ENCODE peak calls at places on chromosome 20, in six cellular contexts. One of them, this sample, is unnamed.

GRCh38 chr20:43915209-43916072 is 789 bp downstream of the TOX2 start:
- DNase-seq in A549: no peak
- DNase-seq in HepG2: no peak
- DNase-seq in endothelial cell of umbilical vein: peak
- DNase-seq in NB4: peak
- DNase-seq in GM12878: no peak
- DNase-seq in this sample: no peak

GRCh38 chr20:62924567-62925419 is 1.5 kb downstream of the DIDO1 start:
- DNase-seq in A549: no peak
- DNase-seq in HepG2: peak
- DNase-seq in endothelial cell of umbilical vein: peak
- DNase-seq in NB4: peak
- DNase-seq in GM12878: no peak
- DNase-seq in this sample: peak

GRCh38 chr20:4886771-4887527 is 114.4 kb downstream of the SLC23A2 start:
- DNase-seq in A549: no peak
- DNase-seq in HepG2: no peak
- DNase-seq in endothelial cell of umbilical vein: no peak
- DNase-seq in NB4: peak
- DNase-seq in GM12878: no peak
- DNase-seq in this sample: no peak

GRCh38 chr20:62724692-62725595 is 16.3 kb downstream of the NTSR1 start:
- DNase-seq in A549: no peak
- DNase-seq in HepG2: no peak
- DNase-seq in endothelial cell of umbilical vein: no peak
- DNase-seq in NB4: no peak
- DNase-seq in GM12878: no peak
- DNase-seq in this sample: no peak

GRCh38 chr20:939606-940005 is 23.5 kb upstream of the ANGPT4 start:
- DNase-seq in A549: no peak
- DNase-seq in HepG2: no peak
- DNase-seq in endothelial cell of umbilical vein: no peak
- DNase-seq in NB4: no peak
- DNase-seq in GM12878: no peak
- DNase-seq in this sample: no peak

GRCh38 chr20:63471719-63472158 is 716 bp downstream of the KCNQ2 start:
- DNase-seq in A549: no peak
- DNase-seq in HepG2: no peak
- DNase-seq in endothelial cell of umbilical vein: no peak
- DNase-seq in NB4: no peak
- DNase-seq in GM12878: no peak
- DNase-seq in this sample: no peak

GRCh38 chr20:6162239-6162638 is 39.4 kb upstream of the FERMT1 start:
- DNase-seq in A549: no peak
- DNase-seq in HepG2: no peak
- DNase-seq in endothelial cell of umbilical vein: no peak
- DNase-seq in NB4: no peak
- DNase-seq in GM12878: no peak
- DNase-seq in this sample: no peak

GRCh38 chr20:54510546-54511129 is 35.2 kb downstream of the DOK5 start:
- DNase-seq in A549: no peak
- DNase-seq in HepG2: no peak
- DNase-seq in endothelial cell of umbilical vein: no peak
- DNase-seq in NB4: no peak
- DNase-seq in GM12878: no peak
- DNase-seq in this sample: no peak

GRCh38 chr20:8144282-8145245 is 12.5 kb downstream of the PLCB1 start:
- DNase-seq in A549: no peak
- DNase-seq in HepG2: peak
- DNase-seq in endothelial cell of umbilical vein: peak
- DNase-seq in NB4: peak
- DNase-seq in GM12878: no peak
- DNase-seq in this sample: no peak

GRCh38 chr20:24836041-24836533 is 113.0 kb upstream of the CST7 start:
- DNase-seq in A549: no peak
- DNase-seq in HepG2: no peak
- DNase-seq in endothelial cell of umbilical vein: no peak
- DNase-seq in NB4: no peak
- DNase-seq in GM12878: no peak
- DNase-seq in this sample: no peak

GRCh38 chr20:62728028-62728780 is 19.6 kb downstream of the NTSR1 start:
- DNase-seq in A549: no peak
- DNase-seq in HepG2: no peak
- DNase-seq in endothelial cell of umbilical vein: no peak
- DNase-seq in NB4: peak
- DNase-seq in GM12878: no peak
- DNase-seq in this sample: peak

GRCh38 chr20:20518263-20518662 is 150.4 kb downstream of the INSM1 start:
- DNase-seq in A549: no peak
- DNase-seq in HepG2: no peak
- DNase-seq in endothelial cell of umbilical vein: no peak
- DNase-seq in NB4: no peak
- DNase-seq in GM12878: no peak
- DNase-seq in this sample: no peak

GRCh38 chr20:2729251-2729713 is 36.7 kb downstream of the EBF4 start:
- DNase-seq in A549: no peak
- DNase-seq in HepG2: no peak
- DNase-seq in endothelial cell of umbilical vein: no peak
- DNase-seq in NB4: no peak
- DNase-seq in GM12878: no peak
- DNase-seq in this sample: peak

GRCh38 chr20:49831770-49832631 is 19.4 kb downstream of the SLC9A8 start:
- DNase-seq in A549: no peak
- DNase-seq in HepG2: no peak
- DNase-seq in endothelial cell of umbilical vein: no peak
- DNase-seq in NB4: no peak
- DNase-seq in GM12878: no peak
- DNase-seq in this sample: no peak

GRCh38 chr20:51129201-51129671 is 106.3 kb upstream of the KCNG1 start:
- DNase-seq in A549: no peak
- DNase-seq in HepG2: no peak
- DNase-seq in endothelial cell of umbilical vein: no peak
- DNase-seq in NB4: no peak
- DNase-seq in GM12878: no peak
- DNase-seq in this sample: no peak

GRCh38 chr20:62365814-62366369 is 1.2 kb downstream of the LAMA5 start:
- DNase-seq in A549: no peak
- DNase-seq in HepG2: no peak
- DNase-seq in endothelial cell of umbilical vein: no peak
- DNase-seq in NB4: no peak
- DNase-seq in GM12878: no peak
- DNase-seq in this sample: peak

GRCh38 chr20:1417790-1418189 is 24.9 kb upstream of the FKBP1A start:
- DNase-seq in A549: no peak
- DNase-seq in HepG2: no peak
- DNase-seq in endothelial cell of umbilical vein: no peak
- DNase-seq in NB4: no peak
- DNase-seq in GM12878: no peak
- DNase-seq in this sample: no peak

GRCh38 chr20:32945710-32946221 is 58.5 kb downstream of the SUN5 start:
- DNase-seq in A549: peak
- DNase-seq in HepG2: peak
- DNase-seq in endothelial cell of umbilical vein: peak
- DNase-seq in NB4: peak
- DNase-seq in GM12878: no peak
- DNase-seq in this sample: peak

GRCh38 chr20:52493177-52493711 is 301.7 kb upstream of the ZFP64 start:
- DNase-seq in A549: no peak
- DNase-seq in HepG2: no peak
- DNase-seq in endothelial cell of umbilical vein: peak
- DNase-seq in NB4: no peak
- DNase-seq in GM12878: no peak
- DNase-seq in this sample: no peak

GRCh38 chr20:8104252-8104651 is 27.8 kb upstream of the PLCB1 start:
- DNase-seq in A549: no peak
- DNase-seq in HepG2: no peak
- DNase-seq in endothelial cell of umbilical vein: no peak
- DNase-seq in NB4: no peak
- DNase-seq in GM12878: no peak
- DNase-seq in this sample: no peak

GRCh38 chr20:25246182-25246943 is 1.5 kb upstream of the PYGB start:
- DNase-seq in A549: no peak
- DNase-seq in HepG2: no peak
- DNase-seq in endothelial cell of umbilical vein: no peak
- DNase-seq in NB4: peak
- DNase-seq in GM12878: no peak
- DNase-seq in this sample: no peak

GRCh38 chr20:61349447-61350165 is 97.5 kb downstream of the CDH4 start:
- DNase-seq in A549: no peak
- DNase-seq in HepG2: no peak
- DNase-seq in endothelial cell of umbilical vein: no peak
- DNase-seq in NB4: no peak
- DNase-seq in GM12878: no peak
- DNase-seq in this sample: no peak

GRCh38 chr20:6028795-6029194 is 25.1 kb downstream of the LRRN4 start:
- DNase-seq in A549: no peak
- DNase-seq in HepG2: no peak
- DNase-seq in endothelial cell of umbilical vein: no peak
- DNase-seq in NB4: peak
- DNase-seq in GM12878: no peak
- DNase-seq in this sample: no peak

GRCh38 chr20:38447251-38447661 is 12.1 kb upstream of the SNHG17 start:
- DNase-seq in A549: no peak
- DNase-seq in HepG2: no peak
- DNase-seq in endothelial cell of umbilical vein: no peak
- DNase-seq in NB4: no peak
- DNase-seq in GM12878: no peak
- DNase-seq in this sample: no peak

GRCh38 chr20:51628533-51629398 is 86.2 kb upstream of the NFATC2 start:
- DNase-seq in A549: no peak
- DNase-seq in HepG2: peak
- DNase-seq in endothelial cell of umbilical vein: peak
- DNase-seq in NB4: no peak
- DNase-seq in GM12878: no peak
- DNase-seq in this sample: no peak

GRCh38 chr20:33169176-33169794 is 1.3 kb downstream of the BPIFA2 start:
- DNase-seq in A549: no peak
- DNase-seq in HepG2: peak
- DNase-seq in endothelial cell of umbilical vein: no peak
- DNase-seq in NB4: peak
- DNase-seq in GM12878: no peak
- DNase-seq in this sample: peak

GRCh38 chr20:12171927-12172581 is 254.4 kb downstream of the BTBD3 start:
- DNase-seq in A549: no peak
- DNase-seq in HepG2: no peak
- DNase-seq in endothelial cell of umbilical vein: no peak
- DNase-seq in NB4: peak
- DNase-seq in GM12878: no peak
- DNase-seq in this sample: no peak

GRCh38 chr20:43752561-43753301 is 25.9 kb upstream of the GTSF1L start:
- DNase-seq in A549: no peak
- DNase-seq in HepG2: no peak
- DNase-seq in endothelial cell of umbilical vein: no peak
- DNase-seq in NB4: peak
- DNase-seq in GM12878: peak
- DNase-seq in this sample: no peak

GRCh38 chr20:6489361-6490154 is 277.9 kb upstream of the BMP2 start:
- DNase-seq in A549: no peak
- DNase-seq in HepG2: peak
- DNase-seq in endothelial cell of umbilical vein: no peak
- DNase-seq in NB4: peak
- DNase-seq in GM12878: no peak
- DNase-seq in this sample: no peak

GRCh38 chr20:32514760-32515159 is 70.4 kb downstream of the NOL4L start:
- DNase-seq in A549: no peak
- DNase-seq in HepG2: no peak
- DNase-seq in endothelial cell of umbilical vein: no peak
- DNase-seq in NB4: peak
- DNase-seq in GM12878: no peak
- DNase-seq in this sample: no peak

DNA sequence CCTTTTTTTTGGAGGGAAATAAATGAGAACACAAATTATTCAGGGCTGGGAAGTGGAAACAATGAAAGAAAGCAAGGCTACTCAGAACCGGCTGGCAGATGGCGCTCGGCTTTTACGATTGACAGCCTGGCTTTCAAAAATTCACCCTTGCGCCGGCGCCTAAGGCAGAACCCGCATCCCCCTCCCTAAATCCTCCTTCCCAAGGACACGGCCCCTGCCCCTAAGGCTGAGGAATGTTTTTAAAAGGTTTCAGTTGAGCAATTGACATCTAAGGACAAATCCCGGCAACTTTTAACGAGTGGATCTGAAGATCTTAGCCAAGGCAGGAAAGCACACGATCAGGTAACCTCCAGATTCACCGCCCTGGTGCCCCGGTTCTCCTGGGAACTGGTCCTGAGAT is 16.3 kb downstream of the GNAS start:
- DNase-seq in A549: no peak
- DNase-seq in HepG2: no peak
- DNase-seq in endothelial cell of umbilical vein: no peak
- DNase-seq in NB4: no peak
- DNase-seq in GM12878: no peak
- DNase-seq in this sample: peak
- TF ChIP-seq MYC in A549: no peak
- TF ChIP-seq MYC in HepG2: no peak
- TF ChIP-seq MYC in endothelial cell of umbilical vein: no peak
- TF ChIP-seq MYC in NB4: no peak
- TF ChIP-seq MYC in GM12878: no peak
- TF ChIP-seq MYC in this sample: no peak

GRCh38 chr20:48465271-48465670 is 362.5 kb downstream of the PREX1 start:
- DNase-seq in A549: no peak
- DNase-seq in HepG2: no peak
- DNase-seq in endothelial cell of umbilical vein: no peak
- DNase-seq in NB4: no peak
- DNase-seq in GM12878: no peak
- DNase-seq in this sample: no peak
- TF ChIP-seq MYC in A549: no peak
- TF ChIP-seq MYC in HepG2: no peak
- TF ChIP-seq MYC in endothelial cell of umbilical vein: no peak
- TF ChIP-seq MYC in NB4: no peak
- TF ChIP-seq MYC in GM12878: no peak
- TF ChIP-seq MYC in this sample: no peak

GRCh38 chr20:22182148-22182547 is 402.2 kb downstream of the FOXA2 start:
- DNase-seq in A549: no peak
- DNase-seq in HepG2: no peak
- DNase-seq in endothelial cell of umbilical vein: no peak
- DNase-seq in NB4: no peak
- DNase-seq in GM12878: no peak
- DNase-seq in this sample: no peak

DNA sequence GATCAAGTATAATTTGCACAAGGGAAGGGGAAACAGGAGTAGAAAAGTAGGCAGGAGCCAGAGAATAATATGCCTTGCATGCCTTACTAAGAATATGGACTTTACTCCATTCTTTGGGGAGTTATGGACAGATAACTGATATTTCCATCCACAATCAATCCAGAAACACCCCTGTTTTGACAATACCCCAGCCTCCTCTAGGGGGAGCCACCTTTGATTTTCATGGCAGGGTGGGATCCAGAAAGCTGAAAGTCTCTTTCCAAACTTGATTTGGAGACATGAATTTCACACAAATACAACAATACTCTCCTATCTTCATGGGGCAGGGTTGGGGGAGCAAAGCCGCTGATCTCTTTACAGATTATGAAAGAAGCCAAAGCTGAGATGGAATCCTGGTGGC is 404.1 kb downstream of the FOXA2 start:
- DNase-seq in A549: peak
- DNase-seq in HepG2: peak
- DNase-seq in endothelial cell of umbilical vein: no peak
- DNase-seq in NB4: peak
- DNase-seq in GM12878: no peak
- DNase-seq in this sample: peak
- TF ChIP-seq MYC in A549: no peak
- TF ChIP-seq MYC in HepG2: no peak
- TF ChIP-seq MYC in endothelial cell of umbilical vein: no peak
- TF ChIP-seq MYC in NB4: no peak
- TF ChIP-seq MYC in GM12878: no peak
- TF ChIP-seq MYC in this sample: no peak

GRCh38 chr20:57264151-57264792 is 2.2 kb downstream of the BMP7 start:
- DNase-seq in A549: no peak
- DNase-seq in HepG2: peak
- DNase-seq in endothelial cell of umbilical vein: no peak
- DNase-seq in NB4: no peak
- DNase-seq in GM12878: no peak
- DNase-seq in this sample: no peak
- TF ChIP-seq MYC in A549: no peak
- TF ChIP-seq MYC in HepG2: no peak
- TF ChIP-seq MYC in endothelial cell of umbilical vein: no peak
- TF ChIP-seq MYC in NB4: no peak
- TF ChIP-seq MYC in GM12878: no peak
- TF ChIP-seq MYC in this sample: no peak